ENCODE peak calls at places on chromosomes 2 and 18, in seven cellular contexts. F is epithelial cell of esophagus, H is retina, P is ELR, I is SK-N-SH, N is hypothalamus, J is erythroblast. X is an unnamed sample.

GRCh38 chr18:49024408-49024807 is 73.6 kb upstream of the SMAD7 start:
- DNase-seq in F (no peak), H (no peak), P (no peak), I (no peak), N (no peak), J (no peak), X (no peak)

GRCh38 chr2:174836345-174836999 is 72.2 kb upstream of the CHRNA1 start:
- DNase-seq in F (peak), H (peak), P (peak), I (no peak), N (no peak), J (no peak), X (no peak)

GRCh38 chr18:2459886-2460285 is 111.4 kb downstream of the METTL4 start:
- DNase-seq in F (peak), H (no peak), P (peak), I (no peak), N (no peak), J (no peak), X (no peak)

GRCh38 chr2:29113891-29114321 is 1.3 kb upstream of the CLIP4 start:
- DNase-seq in F (peak), H (no peak), P (peak), I (peak), N (no peak), J (peak), X (no peak)

GRCh38 chr2:216546646-216547403 is 48.2 kb downstream of the RPL37A start:
- DNase-seq in F (peak), H (no peak), P (no peak), I (no peak), N (no peak), J (no peak), X (no peak)

GRCh38 chr2:238381341-238382130 is 45.2 kb upstream of the ASB1 start:
- DNase-seq in F (no peak), H (no peak), P (peak), I (no peak), N (no peak), J (no peak), X (no peak)

GRCh38 chr2:102520801-102521200 is 47.8 kb downstream of the SLC9A4 start:
- DNase-seq in F (no peak), H (no peak), P (no peak), I (no peak), N (no peak), J (no peak), X (no peak)

GRCh38 chr2:101508636-101509035 is 33.7 kb upstream of the RFX8 start:
- DNase-seq in F (no peak), H (no peak), P (no peak), I (no peak), N (no peak), J (no peak), X (no peak)

GRCh38 chr2:132618734-132619133 is 51.3 kb downstream of the LYPD1 start:
- DNase-seq in F (no peak), H (no peak), P (no peak), I (no peak), N (no peak), J (no peak), X (no peak)

GRCh38 chr2:136323212-136323611 is 205.3 kb upstream of the CXCR4 start:
- DNase-seq in F (no peak), H (no peak), P (no peak), I (no peak), N (no peak), J (no peak), X (no peak)

X was measured in frontal cortex.